ENCODE peak calls at places on chromosomes 13 and 19, in five cellular contexts. D is EH; X is bronchial epithelial cell; V is stimulated activated CD4-positive, alpha-beta T cell treated with anti-CD3 and anti-CD28 coated beads, Interleukin-12 subunit alpha, Interleukin-12 subunit beta, amount 100 ng/mL, for 24 hours; M is endothelial cell. H is an unnamed sample.

GRCh38 chr19:45098521-45099464 is 5.8 kb downstream of the PPP1R37 start:
- DNase-seq in D (no peak), X (no peak), V (no peak), M (no peak), H (no peak)

GRCh38 chr19:33438987-33439781 is 65.7 kb downstream of the CEBPG start:
- DNase-seq in D (no peak), X (no peak), V (no peak), M (no peak), H (no peak)

GRCh38 chr13:113969311-113969972 is 4.4 kb downstream of the C13orf46 start:
- DNase-seq in D (no peak), X (no peak), V (no peak), M (no peak), H (no peak)

GRCh38 chr13:85565652-85566051 is 233.6 kb downstream of the SLITRK6 start:
- DNase-seq in D (peak), X (no peak), V (no peak), M (no peak), H (no peak)

GRCh38 chr13:36750946-36751345 is 68.1 kb upstream of the RFXAP start:
- DNase-seq in D (no peak), X (no peak), V (no peak), M (no peak), H (no peak)

GRCh38 chr19:27746691-27747380 is 1466.1 kb downstream of the UQCRFS1 start:
- DNase-seq in D (no peak), X (peak), V (no peak), M (peak), H (peak)

GRCh38 chr13:43573361-43573740 is 213.4 kb downstream of the ENOX1 start:
- DNase-seq in D (peak), X (peak), V (no peak), M (no peak), H (peak)

GRCh38 chr13:32297206-32297605 is 18.0 kb downstream of the ZAR1L start:
- DNase-seq in D (no peak), X (no peak), V (no peak), M (no peak), H (no peak)

GRCh38 chr13:44734204-44734707 is 158.1 kb upstream of the TSC22D1 start:
- DNase-seq in D (peak), X (peak), V (no peak), M (no peak), H (peak)

GRCh38 chr13:45827318-45827717 is 24.2 kb downstream of the SIAH3 start:
- DNase-seq in D (no peak), X (no peak), V (no peak), M (no peak), H (no peak)

GRCh38 chr13:108060111-108060510 is 155.2 kb downstream of the LIG4 start:
- DNase-seq in D (no peak), X (no peak), V (no peak), M (no peak), H (no peak)

GRCh38 chr13:65638572-65639168 is 1591.5 kb downstream of the PCDH9 start:
- DNase-seq in D (peak), X (peak), V (no peak), M (peak), H (peak)

GRCh38 chr13:42078113-42078769 is 29.8 kb downstream of the DGKH start:
- DNase-seq in D (peak), X (no peak), V (no peak), M (no peak), H (no peak)

GRCh38 chr19:10116085-10116865 is 3.4 kb downstream of the EIF3G start:
- DNase-seq in D (no peak), X (no peak), V (no peak), M (no peak), H (peak)

GRCh38 chr19:38532939-38533338 is 84.8 kb downstream of the MAP4K1 start:
- DNase-seq in D (no peak), X (no peak), V (no peak), M (no peak), H (no peak)

GRCh38 chr19:48274173-48274572 is 4.3 kb downstream of the ZNF114 start:
- DNase-seq in D (peak), X (no peak), V (no peak), M (no peak), H (peak)

GRCh38 chr13:101989798-101990350 is 412.0 kb downstream of the FGF14 start:
- DNase-seq in D (no peak), X (no peak), V (no peak), M (no peak), H (no peak)

GRCh38 chr19:3270908-3271307 is 46.4 kb downstream of the CELF5 start:
- DNase-seq in D (peak), X (peak), V (peak), M (peak), H (peak)

GRCh38 chr19:53927745-53928144 is 18.7 kb downstream of the CACNG7 start:
- DNase-seq in D (peak), X (peak), V (no peak), M (peak), H (peak)

GRCh38 chr19:18848860-18849661 is 17.3 kb downstream of the UPF1 start:
- DNase-seq in D (peak), X (no peak), V (no peak), M (no peak), H (no peak)

GRCh38 chr19:31223805-31224534 is 125.3 kb downstream of the TSHZ3 start:
- DNase-seq in D (peak), X (peak), V (no peak), M (no peak), H (no peak)

GRCh38 chr19:38736036-38736412 is 8.2 kb downstream of the CAPN12 start:
- DNase-seq in D (peak), X (no peak), V (no peak), M (peak), H (peak)

GRCh38 chr13:95073826-95074345 is 227.4 kb downstream of the ABCC4 start:
- DNase-seq in D (peak), X (no peak), V (no peak), M (no peak), H (no peak)

GRCh38 chr19:3316659-3317207 is 49.6 kb upstream of the NFIC start:
- DNase-seq in D (no peak), X (no peak), V (no peak), M (no peak), H (no peak)

GRCh38 chr13:91664036-91664435 is 265.6 kb downstream of the GPC5 start:
- DNase-seq in D (no peak), X (peak), V (no peak), M (no peak), H (peak)

GRCh38 chr19:45790942-45791341 is 1.7 kb downstream of the DMWD start:
- DNase-seq in D (no peak), X (no peak), V (no peak), M (no peak), H (no peak)

GRCh38 chr19:34096020-34096915 is 76.0 kb upstream of the LSM14A start:
- DNase-seq in D (peak), X (peak), V (no peak), M (peak), H (peak)

GRCh38 chr19:33953592-33953991 is 156.9 kb downstream of the KCTD15 start:
- DNase-seq in D (peak), X (no peak), V (no peak), M (no peak), H (peak)

GRCh38 chr13:107124129-107124718 is 556.3 kb upstream of the ARGLU1 start:
- DNase-seq in D (peak), X (peak), V (no peak), M (no peak), H (peak)

GRCh38 chr13:97976551-97977375 is 23.3 kb downstream of the IPO5 start:
- DNase-seq in D (peak), X (no peak), V (no peak), M (peak), H (no peak)

GRCh38 chr13:76637651-76638111 is 248.5 kb downstream of the KCTD12 start:
- DNase-seq in D (peak), X (no peak), V (no peak), M (no peak), H (no peak)

GRCh38 chr13:42333613-42334328 is 61.8 kb downstream of the AKAP11 start:
- DNase-seq in D (peak), X (peak), V (no peak), M (peak), H (peak)

GRCh38 chr19:35518313-35518712 is 4.9 kb upstream of the DMKN start:
- DNase-seq in D (peak), X (peak), V (no peak), M (no peak), H (peak)

GRCh38 chr13:34675626-34676025 is 266.4 kb upstream of the NBEA start:
- DNase-seq in D (peak), X (no peak), V (no peak), M (no peak), H (no peak)

GRCh38 chr19:51548213-51548651 is 16.8 kb upstream of the SIGLEC6 start:
- DNase-seq in D (no peak), X (no peak), V (no peak), M (no peak), H (no peak)

GRCh38 chr19:14363203-14364097 is 17.8 kb upstream of the ADGRE5 start:
- DNase-seq in D (peak), X (no peak), V (no peak), M (peak), H (peak)

H was measured in PC-3.